ENCODE peak calls at places on chromosomes 4 and X, in eight cellular contexts. O is pancreas; P is CD4-positive, CD25-positive, alpha-beta regulatory T cell; N is AG04450; R is kidney; W is fibroblast of mammary gland; Z is A549; S is foreskin fibroblast. L is an unnamed sample.

GRCh38 chr4:48725414-48725813 is 54.7 kb downstream of the FRYL start:
- DNase-seq in O (no peak), P (no peak), N (no peak), R (no peak), W (no peak), Z (no peak), S (no peak), L (no peak)

GRCh38 chrX:45143455-45143854 is 57.2 kb downstream of the DIPK2B start:
- DNase-seq in O (no peak), P (no peak), N (no peak), R (no peak), W (no peak), Z (no peak), S (no peak), L (no peak)

GRCh38 chr4:24475756-24476155 is 108.6 kb downstream of the DHX15 start:
- DNase-seq in O (no peak), P (no peak), N (no peak), R (no peak), W (no peak), Z (no peak), S (no peak), L (no peak)

GRCh38 chr4:148926861-148927260 is 484.6 kb upstream of the NR3C2 start:
- DNase-seq in O (peak), P (no peak), N (peak), R (peak), W (peak), Z (no peak), S (no peak), L (no peak)

GRCh38 chr4:147447820-147448219 is 33.1 kb upstream of the EDNRA start:
- DNase-seq in O (no peak), P (no peak), N (no peak), R (no peak), W (no peak), Z (no peak), S (no peak), L (no peak)

GRCh38 chr4:80192937-80193336 is 4.4 kb upstream of the PRDM8 start:
- DNase-seq in O (no peak), P (no peak), N (peak), R (no peak), W (peak), Z (no peak), S (peak), L (no peak)

GRCh38 chr4:104941661-104942062 is 205.0 kb upstream of the TET2 start:
- DNase-seq in O (no peak), P (no peak), N (no peak), R (no peak), W (no peak), Z (no peak), S (no peak), L (no peak)

GRCh38 chrX:54473993-54474859 is 21.8 kb downstream of the FGD1 start:
- DNase-seq in O (no peak), P (no peak), N (no peak), R (peak), W (no peak), Z (no peak), S (no peak), L (no peak)

GRCh38 chrX:38699603-38700110 is 101.6 kb upstream of the MID1IP1 start:
- DNase-seq in O (no peak), P (no peak), N (no peak), R (no peak), W (no peak), Z (no peak), S (no peak), L (no peak)

GRCh38 chrX:17738002-17738713 is 865 bp downstream of the SCML1 start:
- DNase-seq in O (peak), P (peak), N (no peak), R (peak), W (peak), Z (peak), S (peak), L (peak)

GRCh38 chr4:111064342-111064993 is 441.6 kb upstream of the PITX2 start:
- DNase-seq in O (no peak), P (no peak), N (no peak), R (no peak), W (peak), Z (peak), S (peak), L (no peak)

GRCh38 chrX:125407314-125407713 is 87.6 kb downstream of the TEX13C start:
- DNase-seq in O (no peak), P (no peak), N (no peak), R (no peak), W (no peak), Z (no peak), S (no peak), L (no peak)

GRCh38 chrX:106906361-106906760 is 3.2 kb upstream of the RIPPLY1 start:
- DNase-seq in O (no peak), P (no peak), N (no peak), R (no peak), W (no peak), Z (no peak), S (no peak), L (no peak)

GRCh38 chrX:2692221-2693122 is 1.4 kb downstream of the CD99 start:
- DNase-seq in O (no peak), P (no peak), N (no peak), R (no peak), W (peak), Z (peak), S (no peak), L (no peak)

GRCh38 chr4:77695769-77696168 is 90.1 kb downstream of the CXCL13 start:
- DNase-seq in O (no peak), P (no peak), N (peak), R (no peak), W (peak), Z (peak), S (peak), L (no peak)

GRCh38 chr4:82421796-82422560 is 8.3 kb downstream of the HNRNPDL start:
- DNase-seq in O (no peak), P (no peak), N (no peak), R (no peak), W (no peak), Z (no peak), S (no peak), L (no peak)

GRCh38 chr4:82423245-82424054 is 6.8 kb downstream of the HNRNPDL start:
- DNase-seq in O (no peak), P (no peak), N (no peak), R (no peak), W (peak), Z (peak), S (no peak), L (no peak)

GRCh38 chr4:82428526-82428968 is 1.7 kb downstream of the HNRNPDL start:
- DNase-seq in O (no peak), P (no peak), N (no peak), R (no peak), W (no peak), Z (no peak), S (no peak), L (no peak)

GRCh38 chr4:82422616-82423015 is 7.6 kb downstream of the HNRNPDL start:
- DNase-seq in O (no peak), P (no peak), N (no peak), R (no peak), W (no peak), Z (no peak), S (no peak), L (no peak)

DNA sequence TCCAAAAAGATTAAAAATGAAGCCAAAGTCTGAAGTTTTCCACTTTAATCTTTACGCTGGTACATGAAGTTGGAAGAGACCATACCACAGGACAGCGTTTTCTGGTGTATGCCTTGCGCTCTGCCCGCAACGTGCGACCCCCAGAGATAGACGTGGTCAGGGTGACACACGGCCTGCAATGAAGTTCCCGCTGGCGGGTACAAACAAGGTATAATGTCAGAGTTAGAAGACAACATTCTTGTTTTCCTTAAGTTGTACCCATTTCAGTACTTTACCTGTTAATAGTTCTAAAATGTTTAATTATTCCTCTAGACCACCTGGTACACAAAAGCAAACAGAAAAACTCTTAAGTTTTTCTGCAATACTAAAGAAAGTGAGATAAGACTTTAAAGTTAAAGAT is 4.8 kb downstream of the HNRNPDL start:
- DNase-seq in O (no peak), P (no peak), N (no peak), R (no peak), W (no peak), Z (no peak), S (no peak), L (no peak)
- H3K4me3 ChIP-seq in O (no peak), P (no peak), N (no peak), R (no peak), W (no peak), Z (no peak), S (no peak), L (no peak)

GRCh38 chr4:140497428-140497775 is 691 bp downstream of the MGAT4D start:
- DNase-seq in O (no peak), P (no peak), N (no peak), R (no peak), W (no peak), Z (no peak), S (no peak), L (no peak)
- H3K4me3 ChIP-seq in O (no peak), P (no peak), N (no peak), R (no peak), W (no peak), Z (no peak), S (no peak), L (peak)

GRCh38 chrX:30822068-30822671 is 66.9 kb downstream of the TAB3 start:
- DNase-seq in O (no peak), P (no peak), N (no peak), R (no peak), W (peak), Z (no peak), S (no peak), L (no peak)
- H3K4me3 ChIP-seq in O (no peak), P (no peak), N (no peak), R (no peak), W (no peak), Z (no peak), S (no peak), L (no peak)

GRCh38 chr4:159748834-159749444 is 646.1 kb downstream of the RAPGEF2 start:
- DNase-seq in O (no peak), P (no peak), N (no peak), R (no peak), W (no peak), Z (no peak), S (no peak), L (no peak)
- H3K4me3 ChIP-seq in O (no peak), P (no peak), N (no peak), R (no peak), W (no peak), Z (no peak), S (no peak), L (no peak)

DNA sequence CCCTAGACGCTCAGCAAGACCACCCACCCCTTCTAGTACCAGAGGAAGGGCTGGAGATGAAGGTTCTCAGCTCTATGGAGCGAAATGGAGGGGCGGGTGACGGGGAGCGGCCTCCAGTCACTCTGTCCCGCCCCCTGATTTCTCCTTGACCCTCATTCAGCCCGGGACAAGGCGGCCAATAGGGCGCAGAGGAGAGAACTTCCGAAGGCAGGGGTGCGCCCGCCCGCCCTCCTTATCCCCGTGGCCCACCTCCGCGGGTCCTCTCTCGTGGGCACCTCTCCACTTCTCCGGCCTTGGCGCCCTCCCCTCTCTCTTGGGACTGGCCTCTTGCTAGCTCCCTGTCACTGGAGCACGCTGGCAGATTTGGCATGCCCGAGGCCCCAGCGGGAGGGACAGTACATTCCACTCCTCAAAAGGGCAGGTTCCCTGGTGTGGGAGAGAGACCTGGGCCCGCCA is 1.1 kb upstream of the SEPTIN6 start:
- DNase-seq in O (peak), P (no peak), N (no peak), R (no peak), W (no peak), Z (no peak), S (no peak), L (no peak)
- H3K4me3 ChIP-seq in O (no peak), P (no peak), N (no peak), R (peak), W (no peak), Z (no peak), S (no peak), L (peak)

GRCh38 chr4:47017494-47017893 is 13.9 kb upstream of the GABRB1 start:
- DNase-seq in O (no peak), P (no peak), N (no peak), R (no peak), W (no peak), Z (no peak), S (no peak), L (no peak)
- H3K4me3 ChIP-seq in O (no peak), P (no peak), N (no peak), R (no peak), W (no peak), Z (no peak), S (no peak), L (no peak)

GRCh38 chr4:93152461-93152860 is 676.1 kb upstream of the ATOH1 start:
- DNase-seq in O (no peak), P (no peak), N (no peak), R (no peak), W (no peak), Z (no peak), S (no peak), L (no peak)

DNA sequence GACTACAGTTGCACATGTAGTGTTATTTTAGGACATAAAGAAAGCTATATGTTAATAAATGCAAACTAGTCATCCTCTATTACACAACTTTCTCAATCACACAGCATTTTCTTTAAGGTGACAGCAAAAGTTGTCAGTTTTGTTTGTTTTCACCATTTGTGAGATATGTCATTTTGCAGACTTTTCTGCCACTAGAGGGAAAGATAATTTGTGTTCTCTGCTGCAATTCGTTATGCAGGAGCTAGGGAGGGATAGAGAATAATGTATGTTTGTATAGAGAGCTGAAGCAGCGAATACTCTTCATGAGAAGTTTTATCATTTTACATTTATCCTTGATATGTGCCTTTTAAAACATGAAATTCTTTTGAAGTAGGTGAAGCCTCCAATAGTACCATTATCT is 670.6 kb upstream of the ATOH1 start:
- DNase-seq in O (no peak), P (no peak), N (no peak), R (no peak), W (no peak), Z (peak), S (no peak), L (no peak)
- H3K4me3 ChIP-seq in O (no peak), P (no peak), N (no peak), R (no peak), W (no peak), Z (no peak), S (no peak), L (no peak)

GRCh38 chrX:104877504-104877903 is 311.5 kb downstream of the IL1RAPL2 start:
- DNase-seq in O (no peak), P (no peak), N (no peak), R (no peak), W (no peak), Z (no peak), S (no peak), L (no peak)
- H3K4me3 ChIP-seq in O (no peak), P (no peak), N (no peak), R (no peak), W (no peak), Z (no peak), S (no peak), L (no peak)